ENCODE peak calls at places on chromosome 22, in four cellular contexts. W, R, G and H are unnamed samples.

GRCh38 chr22:25039754-25040153 is 87.2 kb downstream of the KIAA1671 start:
- DNase-seq in W (no peak), G (no peak), R (no peak), H (no peak)

GRCh38 chr22:45762545-45763235 is 91.1 kb downstream of the ATXN10 start:
- DNase-seq in G (no peak), W (no peak), R (no peak), H (no peak)

GRCh38 chr22:46025225-46025972 is 48.4 kb upstream of the WNT7B start:
- DNase-seq in G (no peak), W (no peak), R (peak), H (no peak)

GRCh38 chr22:46267431-46268279 is at the start of gene TTC38:
- DNase-seq in R (peak), G (peak), W (no peak), H (peak)

GRCh38 chr22:25202290-25202921 is 2.7 kb downstream of the CRYBB3 start:
- DNase-seq in W (peak), R (peak), G (no peak), H (no peak)

GRCh38 chr22:48089601-48090331 is 1327.3 kb downstream of the TBC1D22A start:
- DNase-seq in G (peak), W (no peak), R (peak), H (no peak)

GRCh38 chr22:36761553-36762240 is 14.2 kb downstream of the IFT27 start:
- DNase-seq in R (no peak), G (no peak), W (no peak), H (peak)

GRCh38 chr22:41862160-41862529 is 29.2 kb downstream of the SREBF2 start:
- DNase-seq in W (no peak), G (no peak), R (peak), H (no peak)

GRCh38 chr22:19508024-19508776 is 16.0 kb downstream of the CLDN5 start:
- DNase-seq in G (no peak), R (no peak), W (no peak), H (no peak)

GRCh38 chr22:42172385-42173172 is 42.0 kb upstream of the CYP2D6 start:
- DNase-seq in R (no peak), W (no peak), G (no peak), H (no peak)

GRCh38 chr22:19745155-19746133 is 15.1 kb upstream of the TBX1 start:
- DNase-seq in G (peak), W (no peak), R (no peak), H (no peak)

GRCh38 chr22:25054943-25055511 is 102.5 kb downstream of the KIAA1671 start:
- DNase-seq in R (no peak), W (no peak), G (no peak), H (no peak)

GRCh38 chr22:25361899-25362214 is 142.4 kb downstream of the CRYBB2 start:
- DNase-seq in W (no peak), R (no peak), G (no peak), H (no peak)

GRCh38 chr22:30277547-30278344 is 11.1 kb upstream of the OSM start:
- DNase-seq in R (peak), G (no peak), W (no peak), H (peak)

GRCh38 chr22:36373258-36373579 is 14.5 kb downstream of the MYH9 start:
- DNase-seq in G (peak), W (no peak), R (no peak), H (peak)

GRCh38 chr22:41603873-41604332 is 14.3 kb upstream of the PMM1 start:
- DNase-seq in G (no peak), R (no peak), W (no peak), H (no peak)

GRCh38 chr22:24834845-24835570 is 29.0 kb downstream of the SGSM1 start:
- DNase-seq in R (no peak), W (no peak), G (no peak), H (no peak)

GRCh38 chr22:48531108-48531507 is 1296.6 kb downstream of the BRD1 start:
- DNase-seq in R (no peak), W (no peak), G (no peak), H (no peak)

GRCh38 chr22:36379593-36380361 is 8.0 kb downstream of the MYH9 start:
- DNase-seq in W (no peak), R (no peak), G (no peak), H (no peak)

GRCh38 chr22:31829505-31829904 is 75.7 kb downstream of the DEPDC5 start:
- DNase-seq in G (no peak), R (peak), W (peak), H (no peak)

GRCh38 chr22:25554321-25555088 is 10.0 kb upstream of the GRK3 start:
- DNase-seq in R (no peak), W (no peak), G (no peak), H (no peak)

GRCh38 chr22:31092161-31092560 is 11.0 kb downstream of the SMTN start:
- DNase-seq in G (no peak), R (no peak), W (no peak), H (no peak)

GRCh38 chr22:32680277-32680676 is 121.2 kb upstream of the TIMP3 start:
- DNase-seq in R (no peak), G (no peak), W (no peak), H (no peak)

GRCh38 chr22:31253949-31254348 is 38.3 kb downstream of the PIK3IP1 start:
- DNase-seq in G (no peak), R (no peak), W (no peak), H (no peak)

GRCh38 chr22:19069451-19069850 is 52.8 kb downstream of the DGCR2 start:
- DNase-seq in W (no peak), G (no peak), R (no peak), H (no peak)

GRCh38 chr22:29128891-29129643 is 56.2 kb downstream of the KREMEN1 start:
- DNase-seq in W (no peak), G (no peak), R (no peak), H (no peak)

GRCh38 chr22:47322854-47323253 is 560.4 kb downstream of the TBC1D22A start:
- DNase-seq in G (no peak), R (no peak), W (no peak), H (no peak)

GRCh38 chr22:24474221-24474620 is 20.9 kb upstream of the UPB1 start:
- DNase-seq in W (peak), G (no peak), R (no peak), H (no peak)

GRCh38 chr22:45997077-45997774 is 20.3 kb upstream of the WNT7B start:
- DNase-seq in G (peak), W (peak), R (peak), H (peak)

GRCh38 chr22:39654959-39655579 is 84.5 kb downstream of the CACNA1I start:
- DNase-seq in G (peak), W (no peak), R (no peak), H (no peak)
- TF ChIP-seq CTCF in G (no peak), W (peak), R (no peak), H (no peak)

DNA sequence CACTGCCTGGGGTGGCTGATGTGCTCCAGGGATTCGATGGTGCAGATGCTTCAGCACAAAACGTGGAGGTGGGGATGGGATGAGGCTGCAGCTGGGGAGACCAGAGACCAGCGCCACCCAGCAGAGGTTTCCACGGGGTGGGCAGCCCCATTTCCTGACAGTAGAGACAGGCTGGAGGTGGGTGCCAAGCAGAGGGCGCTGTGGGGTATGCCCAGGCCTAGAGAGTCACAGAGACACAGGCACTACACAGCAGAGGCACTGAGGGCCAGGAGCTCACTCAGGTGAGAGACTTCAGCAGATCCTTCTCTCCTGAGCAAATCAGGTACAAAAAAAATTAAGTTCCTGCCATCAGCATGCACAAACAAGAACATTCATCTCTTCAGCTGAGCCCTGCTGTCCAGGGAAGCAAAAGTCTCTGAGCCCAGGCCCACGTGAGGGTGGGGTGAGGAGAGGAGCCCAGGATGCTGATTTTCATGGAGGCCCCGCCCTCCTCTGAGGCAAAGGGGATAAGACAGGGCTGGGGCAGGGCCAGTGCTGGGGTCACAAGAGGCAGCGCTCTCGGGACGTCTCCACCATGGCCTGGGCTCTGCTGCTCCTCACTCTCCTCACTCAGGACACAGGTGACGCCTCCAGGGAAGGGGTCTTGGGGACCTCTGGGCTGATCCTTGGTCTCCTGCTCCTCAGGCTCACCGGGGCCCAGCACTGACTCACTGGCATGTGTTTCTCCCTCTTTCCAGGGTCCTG is 53.1 kb downstream of the GGTLC2 start:
- DNase-seq in G (no peak), R (no peak), W (no peak), H (no peak)
- TF ChIP-seq CTCF in G (no peak), R (no peak), W (no peak), H (no peak)

DNA sequence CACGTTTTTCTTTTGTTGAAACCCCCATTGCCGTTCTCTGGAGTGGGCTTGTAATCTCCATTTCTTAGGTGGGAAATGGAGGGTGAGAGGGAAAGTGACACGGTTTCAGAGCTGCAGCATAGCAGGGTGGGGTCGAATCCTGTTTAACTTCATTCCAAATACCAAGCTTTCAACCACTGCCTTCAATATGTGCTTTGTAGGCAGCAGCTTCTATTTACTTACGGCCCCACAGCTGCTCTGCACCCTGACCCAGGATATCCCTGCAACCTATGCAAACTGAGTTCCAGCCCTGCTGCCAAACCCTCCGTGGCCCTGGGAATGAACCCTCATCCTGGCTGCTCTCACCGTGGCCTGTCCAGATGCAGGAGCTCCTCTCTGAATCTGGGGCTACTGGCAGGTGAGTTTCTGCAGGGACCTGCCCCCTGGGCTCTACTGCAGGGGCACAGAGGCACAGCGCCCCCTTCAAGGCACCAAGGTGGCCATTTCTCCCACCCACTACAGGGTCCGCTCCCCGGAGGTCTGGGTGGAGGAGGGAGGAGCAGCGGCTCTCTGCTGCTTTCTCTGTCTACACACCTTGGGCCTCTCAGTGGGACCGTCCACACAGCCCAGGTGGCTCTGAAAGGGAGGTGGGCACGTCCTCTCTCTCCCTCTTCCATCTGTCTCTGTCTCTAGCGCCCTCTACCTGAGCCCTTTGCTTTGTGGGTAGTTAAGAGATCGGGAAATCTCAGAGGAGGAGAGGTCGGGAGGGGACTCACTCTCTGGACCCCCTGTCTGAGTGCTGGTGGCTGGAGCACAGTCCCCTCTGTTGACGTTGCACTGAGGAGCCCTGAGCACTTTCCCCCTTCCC is 279.1 kb downstream of the BRD1 start:
- DNase-seq in W (no peak), G (no peak), R (peak), H (peak)
- TF ChIP-seq CTCF in W (no peak), G (no peak), R (no peak), H (no peak)

GRCh38 chr22:38718414-38718813 is 12.7 kb downstream of the GTPBP1 start:
- DNase-seq in W (no peak), R (peak), G (peak), H (peak)
- TF ChIP-seq CTCF in W (peak), R (no peak), G (peak), H (peak)

GRCh38 chr22:17742528-17742902 is 31.8 kb downstream of the BID start:
- DNase-seq in W (peak), G (peak), R (peak), H (no peak)
- TF ChIP-seq CTCF in W (peak), G (peak), R (peak), H (peak)

DNA sequence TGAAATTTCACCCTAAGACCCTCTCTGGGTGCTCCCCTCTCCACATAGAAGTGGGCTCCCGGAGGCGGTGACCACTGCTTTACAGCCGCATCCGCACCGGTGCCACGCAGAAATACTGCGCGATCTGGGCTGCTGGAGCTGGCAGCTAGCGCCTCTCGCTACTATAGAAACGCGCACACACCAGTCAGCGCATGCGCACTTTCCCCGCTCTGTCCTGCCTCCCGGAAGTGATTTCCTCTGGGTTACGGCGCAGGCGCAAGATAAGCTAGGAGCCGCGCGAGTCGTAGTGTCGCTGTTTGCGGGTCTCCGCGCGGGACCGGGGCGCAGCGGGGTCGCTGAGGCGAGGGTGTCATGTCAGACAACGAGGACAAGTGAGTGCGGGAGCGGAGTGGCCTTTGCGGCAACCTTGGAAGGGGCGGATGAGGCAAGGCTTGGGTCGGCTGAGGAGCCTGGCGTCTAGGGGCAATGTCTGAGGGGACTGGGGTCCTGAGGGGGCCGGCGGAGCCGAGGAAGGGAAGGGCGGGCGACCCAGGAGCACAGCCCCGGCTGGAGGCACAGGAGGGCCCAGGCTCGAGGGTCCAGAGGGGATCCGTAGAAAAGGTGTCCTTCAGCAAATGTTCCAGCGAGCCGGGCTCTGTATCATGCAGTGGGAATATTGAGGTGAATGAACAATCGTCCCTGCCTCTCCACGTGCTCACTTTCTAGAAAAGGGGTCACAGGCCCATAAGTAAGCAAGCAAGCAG is at the start of the genes C22orf23 and POLR2F:
- DNase-seq in R (peak), W (peak), G (peak), H (peak)
- TF ChIP-seq CTCF in R (no peak), W (no peak), G (no peak), H (no peak)

DNA sequence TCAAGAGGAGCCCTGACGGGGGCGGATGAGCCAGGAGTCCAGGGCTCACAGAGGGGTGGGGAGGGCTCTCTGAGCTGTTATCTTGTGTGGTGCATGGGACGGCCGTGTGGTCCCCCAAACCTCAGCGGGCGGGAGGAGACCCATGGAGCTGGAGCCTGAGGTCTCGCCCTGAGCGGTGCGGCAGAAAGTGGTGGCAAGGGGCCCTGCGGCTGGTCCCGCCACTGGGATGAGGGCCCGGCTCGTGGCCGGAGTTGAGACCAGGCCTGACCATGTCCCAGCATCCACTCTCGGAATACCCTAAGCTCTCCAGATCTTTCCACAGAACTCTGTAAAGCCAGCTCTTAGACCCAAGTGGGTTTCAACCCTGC is 22.6 kb upstream of the TTLL12 start:
- DNase-seq in G (peak), W (no peak), R (no peak), H (no peak)
- TF ChIP-seq CTCF in G (no peak), W (no peak), R (no peak), H (no peak)

GRCh38 chr22:44221710-44222475 is 41.2 kb downstream of the PARVG start:
- DNase-seq in W (no peak), R (no peak), G (no peak), H (no peak)
- TF ChIP-seq CTCF in W (no peak), R (no peak), G (no peak), H (no peak)

GRCh38 chr22:26797910-26798309 is 140.5 kb downstream of the MIAT start:
- DNase-seq in G (no peak), W (no peak), R (no peak), H (no peak)
- TF ChIP-seq CTCF in G (no peak), W (no peak), R (no peak), H (no peak)